ENCODE peak calls at places on chromosomes 5 and 9, in seven cellular contexts. F is OCI-LY7, N is heart left ventricle, B is progenitor cell of endocrine pancreas, Z is astrocyte of the spinal cord, I is ovary, H is uterus. L is an unnamed sample.

GRCh38 chr5:63687854-63688253 is 274.4 kb downstream of the HTR1A start:
- DNase-seq in B (no peak), H (no peak), F (no peak), I (no peak), Z (no peak), N (no peak), L (no peak)

GRCh38 chr5:124262443-124262842 is 484.0 kb downstream of the ZNF608 start:
- DNase-seq in H (no peak), B (no peak), I (no peak), N (no peak), Z (peak; percentile 26), F (no peak), L (no peak)

GRCh38 chr9:136031741-136032638 is 63.1 kb downstream of the NACC2 start:
- DNase-seq in N (no peak), H (no peak), I (no peak), B (no peak), Z (no peak), F (no peak), L (no peak)

GRCh38 chr9:19229725-19230355 is 653 bp upstream of the DENND4C start:
- DNase-seq in H (no peak), Z (no peak), B (peak; percentile 82), N (no peak), F (peak; percentile 81), I (no peak), L (peak; percentile 6)

GRCh38 chr5:44885903-44886302 is 77.2 kb downstream of the MRPS30 start:
- DNase-seq in B (no peak), H (no peak), F (no peak), I (no peak), N (no peak), Z (peak; percentile 67), L (no peak)

GRCh38 chr5:143102414-143102813 is 301.1 kb downstream of the NR3C1 start:
- DNase-seq in N (no peak), B (no peak), F (no peak), Z (no peak), H (no peak), I (no peak), L (no peak)

GRCh38 chr9:120711354-120711753 is 2.9 kb downstream of the MEGF9 start:
- DNase-seq in N (no peak), H (no peak), I (no peak), F (no peak), Z (no peak), B (no peak), L (no peak)

GRCh38 chr5:77138981-77139380 is 51.9 kb upstream of the ZBED3 start:
- DNase-seq in I (peak; percentile 51), N (no peak), B (no peak), H (peak; percentile 91), Z (peak; percentile 92), F (no peak), L (peak; percentile 4)

GRCh38 chr5:2848634-2849033 is 97.2 kb upstream of the IRX2 start:
- DNase-seq in B (no peak), I (no peak), F (no peak), Z (no peak), N (no peak), H (no peak), L (no peak)

GRCh38 chr9:91302831-91303230 is 58.9 kb downstream of the AUH start:
- DNase-seq in F (no peak), N (no peak), H (no peak), Z (peak; percentile 86), I (no peak), B (no peak), L (peak; percentile 92)

GRCh38 chr5:73908440-73908839 is 282.4 kb downstream of the ARHGEF28 start:
- DNase-seq in H (no peak), N (no peak), F (no peak), I (no peak), Z (no peak), B (no peak), L (no peak)

GRCh38 chr9:110996436-110997224 is 41.6 kb downstream of the LPAR1 start:
- DNase-seq in I (peak; percentile 10), H (peak; percentile 56), F (no peak), N (peak; percentile 52), B (no peak), Z (peak; percentile 79), L (no peak)

GRCh38 chr5:138018844-138019243 is 14.0 kb downstream of the FAM13B start:
- DNase-seq in N (no peak), I (no peak), H (no peak), Z (no peak), B (no peak), F (no peak), L (no peak)

GRCh38 chr9:68878450-68878849 is 135.5 kb downstream of the PRKACG start:
- DNase-seq in H (no peak), Z (no peak), F (no peak), N (no peak), B (no peak), I (no peak), L (no peak)

GRCh38 chr5:33764786-33765185 is 127.0 kb downstream of the ADAMTS12 start:
- DNase-seq in H (no peak), I (no peak), B (no peak), F (no peak), Z (no peak), N (no peak), L (no peak)

GRCh38 chr5:55629790-55630189 is 82.3 kb downstream of the SLC38A9 start:
- DNase-seq in F (no peak), N (no peak), I (no peak), B (no peak), Z (no peak), H (no peak), L (no peak)

GRCh38 chr9:21017092-21017491 is 14.3 kb downstream of the HACD4 start:
- DNase-seq in Z (peak; percentile 63), B (no peak), N (no peak), F (no peak), I (no peak), H (no peak), L (peak; percentile 78)

GRCh38 chr9:77829440-77829839 is 181.3 kb upstream of the GNA14 start:
- DNase-seq in H (no peak), N (no peak), B (no peak), I (no peak), F (no peak), Z (no peak), L (no peak)

GRCh38 chr5:131171276-131171815 is 602 bp downstream of the LYRM7 start:
- DNase-seq in F (peak; percentile 46), N (no peak), H (no peak), Z (no peak), I (no peak), B (no peak), L (no peak)

GRCh38 chr9:133050781-133051180 is 11.0 kb upstream of the CEL start:
- DNase-seq in N (no peak), Z (no peak), F (no peak), I (no peak), H (no peak), B (no peak), L (no peak)

GRCh38 chr9:133046900-133047295 is 14.9 kb upstream of the CEL start:
- DNase-seq in B (no peak), N (no peak), Z (no peak), H (no peak), F (no peak), I (no peak), L (no peak)

GRCh38 chr9:133050142-133050541 is 11.6 kb upstream of the CEL start:
- DNase-seq in B (no peak), I (no peak), F (no peak), N (no peak), H (no peak), Z (peak; percentile 62), L (no peak)

GRCh38 chr9:133049043-133049442 is 12.7 kb upstream of the CEL start:
- DNase-seq in N (no peak), F (no peak), B (no peak), H (no peak), Z (no peak), I (no peak), L (no peak)

DNA sequence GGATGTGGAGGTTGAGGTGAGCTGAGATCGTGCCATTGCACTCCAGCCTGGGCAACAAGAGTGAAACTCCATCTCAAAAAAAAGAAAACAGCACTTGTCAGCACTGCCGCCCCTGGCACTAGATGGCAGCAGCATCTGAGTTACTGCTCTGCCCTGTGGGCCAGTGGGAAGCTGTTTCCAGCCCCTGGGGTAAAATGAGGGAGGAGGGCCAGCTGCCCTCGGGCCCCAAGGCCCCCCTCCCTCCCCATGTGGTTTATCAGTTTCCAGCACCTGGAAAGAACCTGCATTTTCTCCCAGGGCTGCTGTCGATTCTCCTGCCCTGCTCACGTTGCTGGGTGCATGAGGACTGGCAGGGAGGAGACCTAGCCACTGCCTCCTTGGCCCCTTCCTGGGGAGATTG is 13.2 kb upstream of the CEL start:
- DNase-seq in I (no peak), B (no peak), N (no peak), Z (no peak), F (peak; percentile 42), H (no peak), L (peak; percentile 26)
- TF ChIP-seq CTCF in I (no peak), B (peak; percentile 19), N (no peak), Z (peak; percentile 47), F (peak; percentile 67), H (no peak), L (peak; percentile 75)

GRCh38 chr9:38417003-38417965 is 7.0 kb downstream of the IGFBPL1 start:
- DNase-seq in F (peak; percentile 24), Z (no peak), I (no peak), H (no peak), N (no peak), B (no peak), L (no peak)
- TF ChIP-seq CTCF in F (peak; percentile 77), Z (peak; percentile 58), I (no peak), H (no peak), N (peak; percentile 14), B (peak; percentile 59), L (peak; percentile 81)

DNA sequence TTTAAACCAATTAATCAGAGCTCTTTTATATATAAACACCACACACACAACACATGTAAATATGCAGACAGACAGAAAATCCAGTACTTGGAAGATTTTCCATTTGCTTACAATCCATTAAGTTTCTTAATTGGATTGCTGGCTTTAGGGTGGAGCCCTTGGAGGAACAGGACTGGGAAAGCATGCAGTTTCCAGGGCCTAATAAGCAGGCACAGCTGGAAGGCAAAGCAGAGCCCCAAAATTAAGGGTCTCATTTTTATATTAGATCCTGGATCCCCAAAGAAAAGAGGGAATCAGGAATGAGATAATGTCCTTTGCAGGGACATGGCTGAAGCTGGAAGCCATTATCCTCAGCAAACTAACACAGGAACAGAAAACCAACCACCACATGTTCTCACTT is 13.1 kb upstream of the SMC2 start:
- DNase-seq in Z (no peak), N (no peak), B (no peak), H (no peak), I (no peak), F (no peak), L (no peak)
- TF ChIP-seq CTCF in Z (no peak), N (no peak), B (no peak), H (no peak), I (no peak), F (no peak), L (no peak)

GRCh38 chr9:98983295-98984268 is 39.9 kb downstream of the COL15A1 start:
- DNase-seq in I (no peak), Z (peak; percentile 89), F (no peak), N (no peak), H (no peak), B (no peak), L (peak; percentile 94)
- TF ChIP-seq CTCF in I (no peak), Z (no peak), F (no peak), N (no peak), H (no peak), B (no peak), L (no peak)

GRCh38 chr5:116452774-116453368 is 121.8 kb downstream of the SEMA6A start:
- DNase-seq in B (no peak), F (no peak), I (no peak), N (no peak), Z (no peak), H (no peak), L (no peak)
- TF ChIP-seq CTCF in B (no peak), F (no peak), I (no peak), N (no peak), Z (no peak), H (no peak), L (no peak)

L was measured in HFFc6.